ENCODE peak calls at places on chromosomes 2 and 18, in eight cellular contexts. H, C, W, U, L, T, G and Z are unnamed samples.

GRCh38 chr2:226079677-226080076 is 680.2 kb downstream of the NYAP2 start:
- DNase-seq in H (no peak), C (no peak), W (no peak), U (no peak), L (no peak), T (no peak), G (no peak), Z (no peak)

GRCh38 chr2:102187191-102188150 is 648 bp downstream of the IL1RL2 start:
- DNase-seq in H (no peak), C (peak; percentile 69), W (peak; percentile 84), U (no peak), L (peak; percentile 53), T (peak; percentile 49), G (peak; percentile 69), Z (no peak)

GRCh38 chr2:155442755-155443372 is 744.4 kb downstream of the KCNJ3 start:
- DNase-seq in H (no peak), C (no peak), W (no peak), U (no peak), L (no peak), T (no peak), G (no peak), Z (no peak)

GRCh38 chr2:127041259-127041970 is 65.5 kb downstream of the BIN1 start:
- DNase-seq in H (no peak), C (no peak), W (no peak), U (no peak), L (no peak), T (no peak), G (no peak), Z (no peak)

GRCh38 chr2:127685410-127686110 is 10.2 kb upstream of the LIMS2 start:
- DNase-seq in H (no peak), C (no peak), W (no peak), U (no peak), L (no peak), T (no peak), G (no peak), Z (no peak)

GRCh38 chr18:68172842-68173549 is 541.9 kb downstream of the TMX3 start:
- DNase-seq in H (no peak), C (no peak), W (no peak), U (peak; percentile 49), L (no peak), T (no peak), G (peak; percentile 79), Z (no peak)

GRCh38 chr2:113126845-113127645 is at the start of gene IL1RN:
- DNase-seq in H (no peak), C (peak; percentile 70), W (no peak), U (peak; percentile 23), L (no peak), T (no peak), G (no peak), Z (peak; percentile 64)

GRCh38 chr2:42999856-43000241 is 207.5 kb upstream of the HAAO start:
- DNase-seq in H (no peak), C (no peak), W (no peak), U (no peak), L (peak; percentile 62), T (no peak), G (no peak), Z (no peak)

GRCh38 chr2:7281348-7281747 is 364.1 kb downstream of the RNF144A start:
- DNase-seq in H (no peak), C (no peak), W (no peak), U (no peak), L (no peak), T (no peak), G (no peak), Z (no peak)

GRCh38 chr2:205731521-205731965 is 49.2 kb downstream of the NRP2 start:
- DNase-seq in H (no peak), C (no peak), W (no peak), U (no peak), L (no peak), T (no peak), G (no peak), Z (no peak)

GRCh38 chr18:45324489-45325111 is 290.7 kb upstream of the SLC14A2 start:
- DNase-seq in H (peak; percentile 62), C (peak; percentile 23), W (no peak), U (peak; percentile 47), L (peak; percentile 20), T (no peak), G (peak; percentile 38), Z (peak; percentile 97)

DNA sequence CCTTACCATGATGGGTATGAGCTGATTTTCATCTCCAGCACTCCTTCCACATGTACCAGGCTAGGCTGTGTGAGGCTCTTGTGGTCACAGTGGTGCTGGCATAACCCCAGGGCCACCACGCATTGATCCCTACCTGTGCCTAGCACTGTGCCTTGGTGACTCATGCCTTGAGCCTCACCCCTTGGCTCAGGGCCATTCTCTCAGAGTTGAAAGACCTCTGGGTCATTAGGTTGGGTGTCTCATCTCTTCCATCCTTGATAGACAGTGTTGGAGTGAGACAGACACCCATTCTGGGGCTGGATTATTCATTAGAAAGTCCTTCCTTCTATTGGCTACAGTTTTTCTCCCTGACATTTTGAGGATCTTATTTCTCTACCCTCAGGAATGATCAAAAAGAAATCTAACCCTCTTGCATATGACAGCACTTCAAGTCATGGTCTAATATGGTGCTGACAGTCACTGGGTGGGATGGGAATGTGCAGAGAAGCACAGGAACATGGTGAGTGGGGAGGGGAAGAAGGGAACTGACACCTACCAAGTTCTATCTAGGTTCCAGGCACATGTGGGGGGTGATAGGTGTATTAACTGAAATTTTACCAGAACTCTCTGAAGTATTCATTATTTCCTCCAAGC is 41.3 kb downstream of the DYSF start:
- DNase-seq in H (no peak), C (no peak), W (peak; percentile 57), U (no peak), L (no peak), T (no peak), G (no peak), Z (no peak)
- TF ChIP-seq POLR2AphosphoS5 in H (no peak), C (no peak), W (no peak), U (no peak), L (no peak), T (no peak), G (no peak), Z (no peak)

GRCh38 chr2:29444150-29444549 is 328.9 kb downstream of the CLIP4 start:
- DNase-seq in H (no peak), C (no peak), W (no peak), U (no peak), L (no peak), T (no peak), G (no peak), Z (no peak)

GRCh38 chr2:29440921-29441623 is 325.9 kb downstream of the CLIP4 start:
- DNase-seq in H (no peak), C (no peak), W (no peak), U (no peak), L (no peak), T (no peak), G (no peak), Z (no peak)

GRCh38 chr2:29443627-29444026 is 328.4 kb downstream of the CLIP4 start:
- DNase-seq in H (no peak), C (no peak), W (no peak), U (no peak), L (no peak), T (no peak), G (no peak), Z (no peak)

GRCh38 chr2:29446852-29447251 is 331.6 kb downstream of the CLIP4 start:
- DNase-seq in H (no peak), C (no peak), W (no peak), U (no peak), L (no peak), T (no peak), G (no peak), Z (no peak)

DNA sequence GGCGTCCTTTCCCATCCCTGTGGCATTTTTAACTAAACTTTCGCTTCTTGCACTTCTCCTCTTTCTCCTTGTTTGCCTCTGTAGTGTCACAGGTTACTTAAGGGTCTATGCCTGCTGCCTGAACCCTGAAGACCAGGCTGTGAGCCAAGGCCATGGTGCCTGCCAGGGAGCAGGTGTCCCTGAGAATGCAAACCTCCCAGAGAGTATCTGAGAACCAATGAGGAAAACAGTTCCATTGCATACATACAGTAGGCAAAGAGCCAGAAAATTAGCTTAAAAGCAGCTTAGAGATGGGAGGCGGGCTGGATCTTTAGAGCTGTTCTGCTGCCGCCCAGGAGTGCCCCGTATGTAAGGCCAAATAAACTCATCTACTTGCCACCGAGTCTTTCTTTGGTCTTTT is 327.9 kb downstream of the CLIP4 start:
- DNase-seq in H (no peak), C (no peak), W (no peak), U (no peak), L (no peak), T (no peak), G (no peak), Z (no peak)
- TF ChIP-seq CTCF in H (no peak), C (no peak), W (no peak), U (no peak), L (no peak), T (no peak), G (no peak), Z (no peak)

GRCh38 chr2:132448331-132448730 is 31.7 kb downstream of the GPR39 start:
- DNase-seq in H (no peak), C (no peak), W (no peak), U (no peak), L (no peak), T (no peak), G (peak; percentile 12), Z (no peak)
- TF ChIP-seq POLR2AphosphoS5 in H (no peak), C (no peak), W (no peak), U (no peak), L (no peak), T (no peak), G (no peak), Z (no peak)

DNA sequence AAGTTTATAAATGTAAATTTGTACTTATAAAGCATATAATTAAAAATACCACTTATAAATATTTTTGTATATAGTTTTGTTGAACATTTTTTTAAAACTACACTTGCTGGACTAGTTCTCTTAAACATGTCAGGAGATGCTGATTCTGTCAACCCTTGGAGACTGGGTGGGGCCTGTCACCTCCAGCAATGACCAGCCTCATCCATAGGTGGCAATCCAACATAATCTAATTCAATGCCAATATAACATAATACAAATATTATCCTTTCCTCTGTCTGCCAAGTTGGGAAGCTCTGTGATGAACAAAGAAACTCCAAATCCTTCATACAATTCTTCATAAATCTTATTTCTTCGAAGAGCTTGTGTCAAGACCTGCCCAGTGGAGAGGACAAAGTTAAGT is 140.4 kb downstream of the RBMS1 start:
- DNase-seq in H (no peak), C (no peak), W (no peak), U (no peak), L (no peak), T (no peak), G (no peak), Z (no peak)
- TF ChIP-seq CTCF in H (no peak), C (no peak), W (peak; percentile 55), U (peak; percentile 29), L (peak; percentile 23), T (no peak), G (peak; percentile 33), Z (no peak)

GRCh38 chr2:66576381-66577330 is 141.7 kb downstream of the MEIS1 start:
- DNase-seq in H (peak; percentile 42), C (no peak), W (no peak), U (peak; percentile 75), L (no peak), T (no peak), G (peak; percentile 73), Z (no peak)
- TF ChIP-seq POLR2AphosphoS5 in H (peak; percentile 60), C (peak; percentile 8), W (no peak), U (no peak), L (peak; percentile 29), T (no peak), G (no peak), Z (no peak)